ENCODE peak calls at places on chromosomes 4 and X, in ten cellular contexts. R, H, T, S, Q, W, L, D, C and F are unnamed samples.

GRCh38 chrX:7263961-7264360 is 116.0 kb upstream of the PUDP start:
- DNase-seq in R (no peak), W (no peak), H (no peak), C (no peak), Q (no peak), L (no peak), S (no peak), D (no peak), T (no peak), F (no peak)

GRCh38 chrX:53186363-53186762 is 38.6 kb downstream of the KDM5C start:
- DNase-seq in L (no peak), H (no peak), C (no peak), D (no peak), Q (no peak), S (no peak), R (no peak), T (no peak), W (no peak), F (no peak)

GRCh38 chr4:80004319-80004718 is 68.7 kb downstream of the ANTXR2 start:
- DNase-seq in Q (no peak), D (no peak), W (no peak), C (no peak), T (no peak), S (no peak), H (no peak), L (no peak), R (no peak), F (no peak)

GRCh38 chrX:44344687-44345086 is 1.2 kb upstream of the EFHC2 start:
- DNase-seq in W (no peak), H (no peak), Q (no peak), D (no peak), S (no peak), R (no peak), T (no peak), L (no peak), C (no peak), F (no peak)

GRCh38 chr4:151004222-151004621 is 10.9 kb downstream of the LRBA start:
- DNase-seq in Q (no peak), L (no peak), W (no peak), D (no peak), S (no peak), H (no peak), C (no peak), R (no peak), T (no peak), F (no peak)

GRCh38 chr4:157043131-157043530 is 32.8 kb upstream of the GLRB start:
- DNase-seq in L (no peak), C (no peak), Q (no peak), D (no peak), S (no peak), W (no peak), H (no peak), T (peak), R (no peak), F (no peak)

GRCh38 chr4:113455081-113455480 is 306.5 kb downstream of the CAMK2D start:
- DNase-seq in R (no peak), T (no peak), W (no peak), S (no peak), H (no peak), C (no peak), D (no peak), Q (no peak), L (no peak), F (no peak)

GRCh38 chr4:23680616-23681518 is 209.0 kb downstream of the PPARGC1A start:
- DNase-seq in L (no peak), Q (no peak), D (no peak), H (no peak), C (no peak), R (no peak), S (no peak), T (no peak), W (no peak), F (no peak)

GRCh38 chr4:120232050-120232449 is 165.4 kb upstream of the MAD2L1 start:
- DNase-seq in T (no peak), H (no peak), D (no peak), L (no peak), S (no peak), Q (no peak), R (no peak), C (no peak), W (no peak), F (no peak)

GRCh38 chrX:134868766-134869495 is 121.9 kb upstream of the SMIM10 start:
- DNase-seq in D (no peak), Q (no peak), S (no peak), C (no peak), H (no peak), W (no peak), R (no peak), T (no peak), L (no peak), F (no peak)

GRCh38 chr4:180674629-180675367 is 1568.4 kb upstream of the TENM3 start:
- DNase-seq in T (no peak), R (no peak), Q (no peak), H (no peak), L (no peak), D (no peak), W (no peak), C (no peak), S (no peak), F (no peak)

GRCh38 chr4:2902126-2902525 is 58.5 kb downstream of the ADD1 start:
- DNase-seq in C (no peak), R (no peak), T (no peak), D (no peak), L (no peak), W (no peak), S (no peak), Q (no peak), H (no peak), F (no peak)

GRCh38 chr4:40750461-40751258 is 905 bp downstream of the NSUN7 start:
- DNase-seq in L (no peak), C (peak), H (no peak), D (no peak), S (no peak), R (no peak), W (no peak), Q (peak), T (peak), F (no peak)

GRCh38 chrX:42119076-42119475 is 195.7 kb upstream of the CASK start:
- DNase-seq in S (no peak), H (no peak), R (no peak), D (no peak), L (peak), T (peak), Q (no peak), C (no peak), W (no peak), F (no peak)

GRCh38 chr4:176830971-176831370 is 38.2 kb upstream of the VEGFC start:
- DNase-seq in Q (no peak), R (no peak), C (no peak), H (no peak), T (no peak), L (no peak), D (no peak), S (no peak), W (no peak), F (no peak)

GRCh38 chrX:107996124-107996523 is 14.0 kb upstream of the TEX13B start:
- DNase-seq in L (no peak), W (no peak), D (no peak), R (no peak), Q (no peak), H (no peak), C (no peak), T (no peak), S (no peak), F (no peak)

GRCh38 chrX:108000751-108001150 is 18.6 kb upstream of the TEX13B start:
- DNase-seq in L (no peak), C (no peak), T (no peak), W (no peak), D (no peak), R (peak), H (no peak), S (no peak), Q (no peak), F (no peak)

DNA sequence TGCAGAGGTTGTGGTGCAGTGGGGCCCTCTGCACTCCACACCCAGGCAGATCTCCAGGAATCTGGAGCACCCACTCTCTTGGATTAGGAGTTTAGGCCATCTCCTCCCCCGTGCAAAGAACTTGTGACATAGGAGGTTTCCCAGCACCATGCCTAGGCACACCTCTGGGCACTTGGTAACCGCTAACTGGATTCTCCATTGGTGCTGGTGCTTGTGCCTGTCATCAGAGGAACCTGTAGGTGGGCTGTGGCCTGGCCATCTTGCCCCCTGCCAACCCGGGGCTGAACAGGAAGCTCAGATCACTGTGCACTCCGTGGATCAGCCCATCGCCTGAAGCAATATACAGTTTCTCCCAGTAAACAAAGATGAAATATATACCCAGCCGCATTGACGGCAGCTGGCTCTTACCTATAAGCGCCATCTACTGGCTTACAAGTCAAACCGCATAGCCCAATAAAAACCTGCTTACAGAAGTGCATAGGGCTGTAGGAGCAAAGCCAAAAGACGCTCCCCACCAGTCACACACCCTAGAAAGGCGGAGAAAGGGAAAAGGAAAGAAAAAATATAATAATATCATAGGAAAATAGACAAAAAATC is 19.1 kb upstream of the TEX13B start:
- DNase-seq in H (peak), D (no peak), Q (no peak), S (no peak), T (peak), C (no peak), R (no peak), W (no peak), L (no peak), F (no peak)
- TF ChIP-seq CTCF in H (peak), D (peak), Q (peak), S (peak), T (peak), C (peak), R (peak), W (no peak), L (peak), F (peak)

DNA sequence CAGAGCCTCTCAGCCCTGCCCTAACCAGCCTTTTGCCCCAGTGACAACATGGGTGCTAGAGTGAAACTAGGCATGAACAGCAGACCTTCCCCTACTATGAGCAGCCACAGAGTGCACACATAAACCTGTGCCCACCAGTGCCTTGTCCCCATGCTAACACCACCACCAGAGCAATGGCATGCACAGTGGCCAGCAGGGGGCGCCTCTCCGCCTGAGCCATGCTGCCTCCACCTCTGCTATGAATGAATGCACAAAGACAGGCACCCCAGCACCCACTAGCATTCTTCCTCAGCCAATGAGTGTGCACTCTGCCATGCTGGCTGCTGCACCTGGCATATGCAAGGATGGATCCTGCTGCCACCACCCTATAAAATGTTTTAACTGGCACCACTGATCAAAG is 286.9 kb upstream of the FGF16 start:
- DNase-seq in W (no peak), Q (no peak), L (no peak), S (no peak), T (no peak), C (no peak), R (no peak), D (peak), H (no peak), F (no peak)
- TF ChIP-seq CTCF in W (peak), Q (peak), L (no peak), S (no peak), T (no peak), C (peak), R (peak), D (peak), H (peak), F (peak)

GRCh38 chrX:28920554-28920953 is 333.3 kb downstream of the IL1RAPL1 start:
- DNase-seq in D (no peak), W (no peak), H (no peak), S (no peak), R (no peak), Q (no peak), T (peak), L (no peak), C (no peak), F (no peak)

GRCh38 chrX:28922106-28922505 is 334.9 kb downstream of the IL1RAPL1 start:
- DNase-seq in Q (no peak), T (no peak), H (no peak), L (no peak), D (no peak), S (no peak), W (no peak), R (no peak), C (no peak), F (no peak)

GRCh38 chrX:28920141-28920540 is 332.9 kb downstream of the IL1RAPL1 start:
- DNase-seq in Q (no peak), L (no peak), T (no peak), C (no peak), R (no peak), D (no peak), S (no peak), W (no peak), H (no peak), F (no peak)
- TF ChIP-seq CTCF in Q (no peak), L (no peak), T (no peak), C (no peak), R (no peak), D (no peak), S (no peak), W (no peak), H (no peak), F (no peak)

DNA sequence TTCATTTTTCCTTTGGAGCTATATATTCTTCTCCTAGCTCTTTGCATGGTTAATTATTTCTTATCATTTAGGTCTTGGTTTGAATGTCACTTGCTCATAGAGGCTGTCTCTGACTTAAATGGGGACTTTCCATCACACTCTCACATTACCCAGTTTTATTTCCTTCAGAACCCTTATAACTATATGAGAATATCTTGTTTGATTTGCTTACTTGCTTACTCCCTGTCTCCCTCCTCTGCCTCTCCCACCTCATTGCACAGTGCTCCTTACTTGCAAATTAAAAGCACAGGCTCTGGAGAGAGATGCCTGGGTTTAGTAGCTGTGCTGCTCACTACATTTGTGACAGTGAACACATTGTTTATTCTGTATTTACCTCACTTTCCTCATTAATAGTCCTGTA is 174.6 kb downstream of the SOWAHB start:
- DNase-seq in D (no peak), T (no peak), L (no peak), S (no peak), R (no peak), W (no peak), Q (no peak), C (no peak), H (no peak), F (no peak)
- TF ChIP-seq CTCF in D (no peak), T (no peak), L (no peak), S (no peak), R (no peak), W (no peak), Q (peak), C (no peak), H (peak), F (peak)

DNA sequence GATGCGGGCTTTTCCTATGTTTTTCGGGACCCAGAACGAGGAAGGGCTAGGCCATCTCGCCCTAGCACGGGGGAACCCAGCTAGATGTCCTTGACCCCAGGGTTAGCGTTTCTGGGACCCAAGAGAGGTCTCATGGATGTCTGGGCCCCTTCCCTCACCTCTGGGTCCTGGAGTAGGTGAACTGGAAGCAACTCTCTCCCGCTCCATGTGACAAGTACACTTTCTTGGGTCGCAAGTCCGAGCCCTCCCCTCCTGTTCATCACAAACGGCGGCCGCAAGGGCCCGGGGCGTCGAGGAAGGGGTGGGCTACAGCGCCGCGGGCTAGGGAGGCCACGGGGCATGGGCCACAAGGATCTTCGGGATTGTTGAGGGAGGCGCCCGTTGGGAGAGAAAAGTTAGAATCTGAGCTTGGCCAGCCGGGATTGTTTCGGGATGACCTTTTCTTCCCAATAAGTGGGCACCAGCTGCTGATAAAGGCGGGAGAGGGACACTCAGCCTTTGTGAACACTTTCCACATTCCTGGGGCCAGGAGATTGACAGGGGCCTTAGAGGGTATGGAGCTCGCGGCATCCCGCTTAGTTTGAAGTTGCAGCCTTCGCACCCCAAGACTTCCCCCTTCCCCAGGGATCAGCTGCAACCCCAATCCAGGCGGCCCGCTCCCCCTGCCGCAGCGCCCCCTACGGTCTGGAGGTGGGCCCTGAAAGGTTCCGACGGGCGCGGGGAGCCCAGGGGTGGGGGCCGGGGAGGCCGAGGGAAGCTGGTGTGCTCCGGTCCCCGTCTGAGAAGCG is 137.0 kb upstream of the ZIC3 start:
- DNase-seq in L (no peak), W (no peak), R (no peak), Q (no peak), T (no peak), S (no peak), H (no peak), C (no peak), D (no peak), F (no peak)
- TF ChIP-seq CTCF in L (no peak), W (no peak), R (no peak), Q (peak), T (no peak), S (no peak), H (no peak), C (no peak), D (no peak), F (peak)

GRCh38 chrX:72604112-72604511 is 31.5 kb upstream of the HDAC8 start:
- DNase-seq in H (no peak), D (no peak), L (no peak), W (no peak), S (no peak), C (no peak), R (no peak), Q (no peak), T (no peak), F (no peak)

GRCh38 chrX:72604705-72605104 is 32.1 kb upstream of the HDAC8 start:
- DNase-seq in L (no peak), D (no peak), S (no peak), R (no peak), W (no peak), H (no peak), Q (no peak), C (no peak), T (no peak), F (no peak)

GRCh38 chrX:72609313-72609712 is 36.7 kb upstream of the HDAC8 start:
- DNase-seq in C (no peak), Q (no peak), T (peak), L (no peak), H (no peak), S (no peak), W (no peak), R (no peak), D (no peak), F (no peak)
- TF ChIP-seq CTCF in C (no peak), Q (no peak), T (peak), L (no peak), H (peak), S (no peak), W (no peak), R (peak), D (no peak), F (peak)

GRCh38 chrX:23637187-23637586 is 30.1 kb upstream of the PRDX4 start:
- DNase-seq in S (no peak), H (peak), R (no peak), W (no peak), L (no peak), D (no peak), T (no peak), C (no peak), Q (no peak), F (no peak)
- TF ChIP-seq CTCF in S (no peak), H (peak), R (no peak), W (no peak), L (no peak), D (no peak), T (no peak), C (no peak), Q (no peak), F (no peak)

GRCh38 chr4:153465145-153465544 is 1.0 kb upstream of the TMEM131L start:
- DNase-seq in L (no peak), H (no peak), C (no peak), T (no peak), R (no peak), S (no peak), D (no peak), Q (no peak), W (no peak), F (no peak)

GRCh38 chr4:153466637-153467153 is 535 bp downstream of the TMEM131L start:
- DNase-seq in L (no peak), C (no peak), T (no peak), R (no peak), W (no peak), Q (peak), H (peak), S (no peak), D (peak), F (no peak)

GRCh38 chr4:153464068-153464467 is 2.1 kb upstream of the TMEM131L start:
- DNase-seq in S (no peak), H (no peak), D (no peak), W (no peak), L (no peak), T (no peak), Q (no peak), C (no peak), R (no peak), F (no peak)

GRCh38 chr4:153465922-153466636 is at the start of gene TMEM131L:
- DNase-seq in S (no peak), D (peak), W (peak), Q (peak), T (peak), L (peak), C (peak), R (peak), H (peak), F (no peak)

GRCh38 chr4:153465583-153465921 is 608 bp upstream of the TMEM131L start:
- DNase-seq in Q (peak), W (peak), C (peak), S (no peak), R (peak), D (peak), T (peak), L (peak), H (peak), F (no peak)
- TF ChIP-seq CTCF in Q (peak), W (no peak), C (no peak), S (no peak), R (peak), D (peak), T (peak), L (no peak), H (no peak), F (peak)

GRCh38 chr4:172596206-172596605 is 572.4 kb upstream of the GALNT7 start:
- DNase-seq in C (no peak), L (no peak), Q (no peak), H (no peak), S (no peak), T (peak), R (no peak), W (no peak), D (no peak), F (no peak)
- TF ChIP-seq CTCF in C (no peak), L (no peak), Q (peak), H (no peak), S (no peak), T (peak), R (no peak), W (peak), D (no peak), F (peak)